ENCODE peak calls at places on chromosome 19, in six cellular contexts. One of them, this sample, is unnamed.

GRCh38 chr19:53545271-53546065 is 7.5 kb downstream of the ZNF331 start:
- DNase-seq in thoracic aorta: no peak
- DNase-seq in mammary epithelial cell: no peak
- DNase-seq in left lung: peak
- DNase-seq in cardiac muscle cell: no peak
- DNase-seq in choroid plexus epithelial cell: no peak
- DNase-seq in this sample: peak

GRCh38 chr19:16442386-16443276 is 29.1 kb downstream of the EPS15L1 start:
- DNase-seq in thoracic aorta: no peak
- DNase-seq in mammary epithelial cell: no peak
- DNase-seq in left lung: peak
- DNase-seq in cardiac muscle cell: peak
- DNase-seq in choroid plexus epithelial cell: no peak
- DNase-seq in this sample: no peak

GRCh38 chr19:52992109-52993004 is 21.4 kb upstream of the ERVV-1 start:
- DNase-seq in thoracic aorta: no peak
- DNase-seq in mammary epithelial cell: no peak
- DNase-seq in left lung: peak
- DNase-seq in cardiac muscle cell: peak
- DNase-seq in choroid plexus epithelial cell: peak
- DNase-seq in this sample: no peak

GRCh38 chr19:6801397-6802086 is 29.0 kb downstream of the VAV1 start:
- DNase-seq in thoracic aorta: no peak
- DNase-seq in mammary epithelial cell: no peak
- DNase-seq in left lung: peak
- DNase-seq in cardiac muscle cell: peak
- DNase-seq in choroid plexus epithelial cell: peak
- DNase-seq in this sample: no peak

GRCh38 chr19:5877427-5877826 is 7.1 kb upstream of the FUT5 start:
- DNase-seq in thoracic aorta: no peak
- DNase-seq in mammary epithelial cell: no peak
- DNase-seq in left lung: no peak
- DNase-seq in cardiac muscle cell: no peak
- DNase-seq in choroid plexus epithelial cell: no peak
- DNase-seq in this sample: no peak

GRCh38 chr19:48206402-48207093 is 36.1 kb downstream of the ZSWIM9 start:
- DNase-seq in thoracic aorta: no peak
- DNase-seq in mammary epithelial cell: no peak
- DNase-seq in left lung: no peak
- DNase-seq in cardiac muscle cell: no peak
- DNase-seq in choroid plexus epithelial cell: no peak
- DNase-seq in this sample: no peak

GRCh38 chr19:10602330-10603083 is 15.4 kb upstream of the AP1M2 start:
- DNase-seq in thoracic aorta: peak
- DNase-seq in mammary epithelial cell: peak
- DNase-seq in left lung: peak
- DNase-seq in cardiac muscle cell: peak
- DNase-seq in choroid plexus epithelial cell: peak
- DNase-seq in this sample: peak

GRCh38 chr19:7989071-7989575 is 16.3 kb downstream of the ELAVL1 start:
- DNase-seq in thoracic aorta: no peak
- DNase-seq in mammary epithelial cell: peak
- DNase-seq in left lung: peak
- DNase-seq in cardiac muscle cell: no peak
- DNase-seq in choroid plexus epithelial cell: peak
- DNase-seq in this sample: no peak

GRCh38 chr19:342801-343421 is 1.7 kb downstream of the MIER2 start:
- DNase-seq in thoracic aorta: no peak
- DNase-seq in mammary epithelial cell: peak
- DNase-seq in left lung: peak
- DNase-seq in cardiac muscle cell: no peak
- DNase-seq in choroid plexus epithelial cell: peak
- DNase-seq in this sample: peak

GRCh38 chr19:47779524-47780214 is 1.2 kb downstream of the SELENOW start:
- DNase-seq in thoracic aorta: peak
- DNase-seq in mammary epithelial cell: no peak
- DNase-seq in left lung: no peak
- DNase-seq in cardiac muscle cell: peak
- DNase-seq in choroid plexus epithelial cell: no peak
- DNase-seq in this sample: no peak

GRCh38 chr19:13778847-13779246 is 4.6 kb downstream of the C19orf53 start:
- DNase-seq in thoracic aorta: no peak
- DNase-seq in mammary epithelial cell: no peak
- DNase-seq in left lung: no peak
- DNase-seq in cardiac muscle cell: no peak
- DNase-seq in choroid plexus epithelial cell: no peak
- DNase-seq in this sample: no peak

GRCh38 chr19:45517238-45517637 is 10.0 kb downstream of the VASP start:
- DNase-seq in thoracic aorta: no peak
- DNase-seq in mammary epithelial cell: no peak
- DNase-seq in left lung: no peak
- DNase-seq in cardiac muscle cell: no peak
- DNase-seq in choroid plexus epithelial cell: no peak
- DNase-seq in this sample: no peak

GRCh38 chr19:37936166-37936565 is 29.2 kb downstream of the SIPA1L3 start:
- DNase-seq in thoracic aorta: no peak
- DNase-seq in mammary epithelial cell: no peak
- DNase-seq in left lung: no peak
- DNase-seq in cardiac muscle cell: no peak
- DNase-seq in choroid plexus epithelial cell: no peak
- DNase-seq in this sample: no peak

GRCh38 chr19:33673996-33674395 is 52.2 kb downstream of the CHST8 start:
- DNase-seq in thoracic aorta: no peak
- DNase-seq in mammary epithelial cell: no peak
- DNase-seq in left lung: no peak
- DNase-seq in cardiac muscle cell: no peak
- DNase-seq in choroid plexus epithelial cell: no peak
- DNase-seq in this sample: no peak

GRCh38 chr19:45768644-45769053 is 403 bp downstream of the SIX5 start:
- DNase-seq in thoracic aorta: no peak
- DNase-seq in mammary epithelial cell: peak
- DNase-seq in left lung: peak
- DNase-seq in cardiac muscle cell: peak
- DNase-seq in choroid plexus epithelial cell: peak
- DNase-seq in this sample: peak

GRCh38 chr19:2549701-2550191 is 73.8 kb downstream of the GADD45B start:
- DNase-seq in thoracic aorta: no peak
- DNase-seq in mammary epithelial cell: peak
- DNase-seq in left lung: peak
- DNase-seq in cardiac muscle cell: no peak
- DNase-seq in choroid plexus epithelial cell: peak
- DNase-seq in this sample: peak

GRCh38 chr19:18700501-18701249 is 17.2 kb downstream of the CRTC1 start:
- DNase-seq in thoracic aorta: no peak
- DNase-seq in mammary epithelial cell: peak
- DNase-seq in left lung: peak
- DNase-seq in cardiac muscle cell: peak
- DNase-seq in choroid plexus epithelial cell: peak
- DNase-seq in this sample: peak

GRCh38 chr19:51552996-51553725 is 17.9 kb upstream of the ZNF175 start:
- DNase-seq in thoracic aorta: no peak
- DNase-seq in mammary epithelial cell: peak
- DNase-seq in left lung: peak
- DNase-seq in cardiac muscle cell: peak
- DNase-seq in choroid plexus epithelial cell: peak
- DNase-seq in this sample: peak

GRCh38 chr19:4474504-4475136 is 2.5 kb downstream of the HDGFL2 start:
- DNase-seq in thoracic aorta: no peak
- DNase-seq in mammary epithelial cell: peak
- DNase-seq in left lung: no peak
- DNase-seq in cardiac muscle cell: peak
- DNase-seq in choroid plexus epithelial cell: peak
- DNase-seq in this sample: peak

GRCh38 chr19:3494051-3494450 is 6.4 kb downstream of the DOHH start:
- DNase-seq in thoracic aorta: no peak
- DNase-seq in mammary epithelial cell: no peak
- DNase-seq in left lung: no peak
- DNase-seq in cardiac muscle cell: peak
- DNase-seq in choroid plexus epithelial cell: peak
- DNase-seq in this sample: no peak

GRCh38 chr19:44141191-44142013 is at the start of gene ZNF234:
- DNase-seq in thoracic aorta: peak
- DNase-seq in mammary epithelial cell: peak
- DNase-seq in left lung: peak
- DNase-seq in cardiac muscle cell: peak
- DNase-seq in choroid plexus epithelial cell: peak
- DNase-seq in this sample: peak
- TF ChIP-seq CTCF in thoracic aorta: no peak
- TF ChIP-seq CTCF in mammary epithelial cell: no peak
- TF ChIP-seq CTCF in left lung: no peak
- TF ChIP-seq CTCF in cardiac muscle cell: no peak
- TF ChIP-seq CTCF in choroid plexus epithelial cell: no peak
- TF ChIP-seq CTCF in this sample: no peak

GRCh38 chr19:12527034-12527836 is 24.0 kb downstream of the ZNF564 start:
- DNase-seq in thoracic aorta: no peak
- DNase-seq in mammary epithelial cell: peak
- DNase-seq in left lung: no peak
- DNase-seq in cardiac muscle cell: peak
- DNase-seq in choroid plexus epithelial cell: peak
- DNase-seq in this sample: peak
- H3K4me3 ChIP-seq in thoracic aorta: peak
- H3K4me3 ChIP-seq in mammary epithelial cell: no peak
- H3K4me3 ChIP-seq in left lung: no peak
- H3K4me3 ChIP-seq in cardiac muscle cell: no peak
- H3K4me3 ChIP-seq in choroid plexus epithelial cell: no peak
- H3K4me3 ChIP-seq in this sample: no peak

GRCh38 chr19:49468746-49469447 is 5.1 kb upstream of the FLT3LG start:
- DNase-seq in thoracic aorta: peak
- DNase-seq in mammary epithelial cell: no peak
- DNase-seq in left lung: no peak
- DNase-seq in cardiac muscle cell: peak
- DNase-seq in choroid plexus epithelial cell: peak
- DNase-seq in this sample: peak

GRCh38 chr19:49469828-49470614 is 4.0 kb upstream of the FLT3LG start:
- DNase-seq in thoracic aorta: no peak
- DNase-seq in mammary epithelial cell: no peak
- DNase-seq in left lung: no peak
- DNase-seq in cardiac muscle cell: no peak
- DNase-seq in choroid plexus epithelial cell: no peak
- DNase-seq in this sample: no peak

GRCh38 chr19:49468199-49468598 is 5.8 kb upstream of the FLT3LG start:
- DNase-seq in thoracic aorta: no peak
- DNase-seq in mammary epithelial cell: no peak
- DNase-seq in left lung: no peak
- DNase-seq in cardiac muscle cell: no peak
- DNase-seq in choroid plexus epithelial cell: no peak
- DNase-seq in this sample: no peak

GRCh38 chr19:49472936-49473335 is 1.1 kb upstream of the FLT3LG start:
- DNase-seq in thoracic aorta: no peak
- DNase-seq in mammary epithelial cell: no peak
- DNase-seq in left lung: no peak
- DNase-seq in cardiac muscle cell: no peak
- DNase-seq in choroid plexus epithelial cell: no peak
- DNase-seq in this sample: no peak

GRCh38 chr19:49470615-49470978 is 3.4 kb upstream of the FLT3LG start:
- DNase-seq in thoracic aorta: no peak
- DNase-seq in mammary epithelial cell: no peak
- DNase-seq in left lung: no peak
- DNase-seq in cardiac muscle cell: no peak
- DNase-seq in choroid plexus epithelial cell: no peak
- DNase-seq in this sample: no peak
- TF ChIP-seq CTCF in thoracic aorta: no peak
- TF ChIP-seq CTCF in mammary epithelial cell: no peak
- TF ChIP-seq CTCF in left lung: no peak
- TF ChIP-seq CTCF in cardiac muscle cell: no peak
- TF ChIP-seq CTCF in choroid plexus epithelial cell: no peak
- TF ChIP-seq CTCF in this sample: no peak

DNA sequence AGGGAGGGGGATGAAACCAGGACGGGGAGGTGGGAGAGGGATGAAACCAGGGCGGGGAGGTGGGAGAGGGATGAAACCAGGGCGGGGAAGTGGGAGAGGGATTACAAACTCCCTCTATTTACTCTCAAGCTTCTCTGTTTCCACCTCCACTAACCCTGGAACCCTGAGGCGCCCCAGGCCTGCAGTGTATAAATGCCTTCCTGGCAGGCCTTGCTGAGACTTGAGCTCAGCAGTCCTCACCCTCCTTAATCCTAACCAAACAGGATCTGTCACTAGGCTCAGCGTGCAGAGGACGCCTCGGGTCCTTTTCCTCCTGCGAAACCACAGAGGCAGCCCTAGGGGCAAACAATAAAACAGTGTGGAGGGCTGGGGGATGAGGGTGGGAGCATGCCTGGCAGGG is 32.1 kb upstream of the OR1M1 start:
- DNase-seq in thoracic aorta: no peak
- DNase-seq in mammary epithelial cell: no peak
- DNase-seq in left lung: no peak
- DNase-seq in cardiac muscle cell: no peak
- DNase-seq in choroid plexus epithelial cell: no peak
- DNase-seq in this sample: no peak
- H3K4me3 ChIP-seq in thoracic aorta: no peak
- H3K4me3 ChIP-seq in mammary epithelial cell: no peak
- H3K4me3 ChIP-seq in left lung: no peak
- H3K4me3 ChIP-seq in cardiac muscle cell: no peak
- H3K4me3 ChIP-seq in choroid plexus epithelial cell: no peak
- H3K4me3 ChIP-seq in this sample: no peak

GRCh38 chr19:40672038-40672437 is 18.4 kb downstream of the NUMBL start:
- DNase-seq in thoracic aorta: no peak
- DNase-seq in mammary epithelial cell: no peak
- DNase-seq in left lung: no peak
- DNase-seq in cardiac muscle cell: no peak
- DNase-seq in choroid plexus epithelial cell: no peak
- DNase-seq in this sample: no peak

GRCh38 chr19:40673377-40673776 is 17.1 kb downstream of the NUMBL start:
- DNase-seq in thoracic aorta: no peak
- DNase-seq in mammary epithelial cell: no peak
- DNase-seq in left lung: no peak
- DNase-seq in cardiac muscle cell: no peak
- DNase-seq in choroid plexus epithelial cell: no peak
- DNase-seq in this sample: no peak

GRCh38 chr19:40674291-40674690 is 16.2 kb downstream of the NUMBL start:
- DNase-seq in thoracic aorta: no peak
- DNase-seq in mammary epithelial cell: no peak
- DNase-seq in left lung: no peak
- DNase-seq in cardiac muscle cell: no peak
- DNase-seq in choroid plexus epithelial cell: peak
- DNase-seq in this sample: no peak

GRCh38 chr19:40671404-40671803 is 19.0 kb downstream of the NUMBL start:
- DNase-seq in thoracic aorta: no peak
- DNase-seq in mammary epithelial cell: no peak
- DNase-seq in left lung: no peak
- DNase-seq in cardiac muscle cell: no peak
- DNase-seq in choroid plexus epithelial cell: no peak
- DNase-seq in this sample: no peak

GRCh38 chr19:40672573-40673299 is 17.7 kb downstream of the NUMBL start:
- DNase-seq in thoracic aorta: no peak
- DNase-seq in mammary epithelial cell: no peak
- DNase-seq in left lung: no peak
- DNase-seq in cardiac muscle cell: no peak
- DNase-seq in choroid plexus epithelial cell: no peak
- DNase-seq in this sample: no peak
- TF ChIP-seq CTCF in thoracic aorta: no peak
- TF ChIP-seq CTCF in mammary epithelial cell: no peak
- TF ChIP-seq CTCF in left lung: no peak
- TF ChIP-seq CTCF in cardiac muscle cell: no peak
- TF ChIP-seq CTCF in choroid plexus epithelial cell: no peak
- TF ChIP-seq CTCF in this sample: no peak

This sample was measured in fibroblast of mammary gland.